ENCODE peak calls at places on chromosomes 4 and X, in four cellular contexts. T is HepG2, W is GM12878, U is K562. N is an unnamed sample.

GRCh38 chr4:8215001-8215427 is 15.9 kb downstream of the SH3TC1 start:
- DNase-seq in T (no peak), U (no peak), W (no peak), N (no peak)

GRCh38 chrX:96474357-96475125 is 210.1 kb upstream of the DIAPH2 start:
- DNase-seq in W (no peak), U (no peak), T (no peak), N (no peak)

GRCh38 chr4:141814499-141814898 is 178.1 kb downstream of the IL15 start:
- DNase-seq in T (no peak), W (no peak), U (no peak), N (no peak)

GRCh38 chr4:124105212-124105611 is 607.3 kb downstream of the ANKRD50 start:
- DNase-seq in W (no peak), T (no peak), U (no peak), N (no peak)

GRCh38 chr4:2257361-2258001 is 4.4 kb downstream of the MXD4 start:
- DNase-seq in W (no peak), U (no peak), T (no peak), N (no peak)

GRCh38 chr4:164509951-164510350 is 244.0 kb upstream of the SMIM31 start:
- DNase-seq in T (no peak), U (no peak), W (no peak), N (no peak)

GRCh38 chrX:50579955-50580354 is 109.3 kb upstream of the DGKK start:
- DNase-seq in T (peak; percentile 68), W (peak; percentile 11), U (peak; percentile 50), N (peak; percentile 65)

GRCh38 chr4:183129675-183130074 is 30.6 kb downstream of the WWC2 start:
- DNase-seq in T (no peak), W (no peak), U (no peak), N (no peak)

GRCh38 chr4:174522183-174523002 is at the start of gene HPGD:
- DNase-seq in T (no peak), U (peak; percentile 42), W (no peak), N (peak; percentile 49)

GRCh38 chr4:13615162-13615561 is 12.4 kb downstream of the BOD1L1 start:
- DNase-seq in W (no peak), T (no peak), U (no peak), N (no peak)

GRCh38 chr4:5891563-5892320 is 1.1 kb downstream of the CRMP1 start:
- DNase-seq in W (no peak), U (no peak), T (no peak), N (no peak)

GRCh38 chr4:48902266-48902665 is 4.3 kb downstream of the OCIAD2 start:
- DNase-seq in U (no peak), W (no peak), T (no peak), N (no peak)

GRCh38 chrX:44291468-44292116 is 51.9 kb downstream of the EFHC2 start:
- DNase-seq in T (no peak), U (no peak), W (no peak), N (no peak)

GRCh38 chrX:23644744-23645143 is 22.5 kb upstream of the PRDX4 start:
- DNase-seq in U (no peak), T (no peak), W (no peak), N (no peak)

GRCh38 chr4:43682551-43682950 is 766.1 kb downstream of the KCTD8 start:
- DNase-seq in W (no peak), T (no peak), U (no peak), N (no peak)

GRCh38 chrX:3589474-3589873 is 124.0 kb downstream of the PRKX start:
- DNase-seq in W (no peak), U (no peak), T (no peak), N (no peak)

GRCh38 chrX:95629737-95630136 is 1054.9 kb upstream of the DIAPH2 start:
- DNase-seq in W (no peak), T (no peak), U (no peak), N (no peak)

GRCh38 chrX:48937065-48937907 is 18.5 kb upstream of the PIM2 start:
- DNase-seq in T (no peak), U (peak; percentile 79), W (peak; percentile 79), N (no peak)

GRCh38 chrX:106917830-106918500 is 2.2 kb upstream of the CLDN2 start:
- DNase-seq in U (no peak), T (no peak), W (no peak), N (no peak)

GRCh38 chr4:74057588-74057987 is 19.1 kb upstream of the CXCL3 start:
- DNase-seq in T (no peak), U (peak; percentile 50), W (no peak), N (no peak)

GRCh38 chrX:144791298-144791697 is 456.0 kb upstream of the SPANXN1 start:
- DNase-seq in W (no peak), U (no peak), T (no peak), N (no peak)

GRCh38 chrX:136880003-136880451 is 498 bp downstream of the RBMX start:
- DNase-seq in W (no peak), U (peak; percentile 16), T (no peak), N (no peak)
- TF ChIP-seq TARDBP in W (no peak), U (no peak), T (no peak), N (no peak)

GRCh38 chrX:39927380-39927779 is 170.4 kb downstream of the BCOR start:
- DNase-seq in T (no peak), W (no peak), U (no peak), N (no peak)

GRCh38 chrX:39922926-39923325 is 174.8 kb downstream of the BCOR start:
- DNase-seq in U (no peak), T (no peak), W (no peak), N (no peak)

GRCh38 chrX:39921838-39922237 is 175.9 kb downstream of the BCOR start:
- DNase-seq in T (no peak), W (no peak), U (no peak), N (no peak)

GRCh38 chrX:39922497-39922896 is 175.3 kb downstream of the BCOR start:
- DNase-seq in T (no peak), U (no peak), W (no peak), N (no peak)
- TF ChIP-seq TARDBP in T (no peak), U (no peak), W (no peak), N (no peak)

GRCh38 chr4:128428397-128428796 is 140.8 kb upstream of the PGRMC2 start:
- DNase-seq in U (no peak), W (no peak), T (no peak), N (no peak)

GRCh38 chr4:128427832-128428366 is 140.3 kb upstream of the PGRMC2 start:
- DNase-seq in W (no peak), T (peak; percentile 66), U (peak; percentile 65), N (peak; percentile 59)

DNA sequence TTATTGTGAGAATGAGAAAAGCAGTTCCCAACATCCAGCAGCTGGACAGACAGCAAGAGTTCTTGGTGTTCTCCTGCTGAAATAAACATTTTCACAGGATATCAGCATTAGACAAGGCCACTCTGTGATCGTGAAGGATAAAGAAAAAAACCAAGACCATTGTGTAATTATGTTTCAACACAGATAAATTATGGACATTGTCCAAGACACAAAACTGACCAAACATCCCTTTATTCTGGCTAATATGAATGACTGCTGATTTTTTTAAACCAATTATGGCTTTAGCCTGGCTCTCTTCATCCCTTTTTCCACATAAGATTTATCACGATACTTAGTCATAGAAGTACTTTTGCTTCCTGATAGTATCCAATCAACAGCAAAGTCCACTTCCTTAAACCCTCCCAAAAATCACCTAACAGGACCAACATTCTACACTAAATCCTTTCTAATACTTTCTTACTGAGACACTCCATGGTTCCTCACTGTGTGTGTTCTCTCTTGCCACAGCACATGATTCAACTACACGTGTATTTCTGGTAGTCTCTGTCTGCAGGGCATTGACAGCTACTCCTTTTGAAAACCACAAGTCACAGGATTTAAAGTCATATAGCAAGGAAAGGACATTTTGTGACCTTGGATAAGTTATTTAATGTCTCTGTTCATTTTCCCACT is 137.0 kb upstream of the PGRMC2 start:
- DNase-seq in T (no peak), U (no peak), W (no peak), N (no peak)
- TF ChIP-seq TARDBP in T (no peak), U (no peak), W (no peak), N (no peak)

DNA sequence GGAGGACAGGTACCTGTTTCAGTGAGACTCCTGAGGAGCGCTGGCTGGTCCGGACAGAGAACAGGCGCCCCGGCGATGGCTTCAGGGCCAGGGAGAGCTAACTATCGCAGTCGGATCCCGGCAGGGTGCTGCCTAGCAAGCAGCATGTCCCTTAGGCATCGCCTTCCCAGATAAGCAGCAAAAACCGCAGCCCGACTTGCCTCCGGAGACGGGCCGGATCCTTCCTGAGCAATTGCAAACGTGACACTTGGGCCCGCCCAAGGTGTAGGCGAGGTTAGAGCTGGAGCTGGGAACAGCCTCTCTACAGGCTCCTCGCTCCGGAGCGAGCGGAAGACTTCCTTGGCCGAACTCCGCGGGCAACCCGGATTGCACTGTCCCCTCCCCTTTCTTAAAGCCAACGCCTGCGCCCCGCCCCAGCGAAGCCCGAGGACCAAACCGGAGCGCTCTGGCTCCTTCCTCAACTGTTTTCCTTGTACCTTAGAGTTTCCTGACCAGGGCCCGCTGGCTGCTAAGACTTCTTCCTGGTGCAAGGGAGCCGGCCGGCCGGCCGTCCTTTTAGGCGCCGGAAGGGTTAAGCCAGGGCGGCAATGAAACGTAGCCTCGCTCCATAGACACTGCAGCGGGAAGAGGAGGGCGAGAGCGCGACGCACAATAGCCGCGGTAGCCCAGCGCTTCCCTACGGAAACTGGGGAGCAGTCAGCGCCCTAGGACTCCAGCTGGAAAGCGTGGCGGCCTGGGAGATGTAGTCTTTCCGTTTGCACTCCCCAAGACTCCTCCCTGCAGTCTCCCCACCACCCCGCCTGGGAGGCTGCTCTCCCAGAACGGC is at the start of gene OPHN1:
- DNase-seq in W (no peak), U (peak; percentile 59), T (peak; percentile 29), N (peak; percentile 72)
- TF ChIP-seq TARDBP in W (no peak), U (no peak), T (no peak), N (no peak)

GRCh38 chr4:113587640-113588275 is 173.8 kb downstream of the CAMK2D start:
- DNase-seq in T (no peak), W (no peak), U (no peak), N (no peak)

GRCh38 chr4:113587156-113587555 is 174.4 kb downstream of the CAMK2D start:
- DNase-seq in T (no peak), U (no peak), W (no peak), N (no peak)

GRCh38 chr4:113586072-113586471 is 175.5 kb downstream of the CAMK2D start:
- DNase-seq in W (no peak), U (no peak), T (no peak), N (no peak)

GRCh38 chr4:113582737-113583136 is 178.8 kb downstream of the CAMK2D start:
- DNase-seq in U (no peak), W (no peak), T (no peak), N (no peak)

GRCh38 chr4:113584407-113585150 is 177.0 kb downstream of the CAMK2D start:
- DNase-seq in T (no peak), U (peak; percentile 36), W (no peak), N (peak; percentile 43)
- TF ChIP-seq TARDBP in T (no peak), U (no peak), W (no peak), N (no peak)

GRCh38 chr4:181896609-181897008 is 346.6 kb upstream of the TENM3 start:
- DNase-seq in T (no peak), W (no peak), U (no peak), N (no peak)

DNA sequence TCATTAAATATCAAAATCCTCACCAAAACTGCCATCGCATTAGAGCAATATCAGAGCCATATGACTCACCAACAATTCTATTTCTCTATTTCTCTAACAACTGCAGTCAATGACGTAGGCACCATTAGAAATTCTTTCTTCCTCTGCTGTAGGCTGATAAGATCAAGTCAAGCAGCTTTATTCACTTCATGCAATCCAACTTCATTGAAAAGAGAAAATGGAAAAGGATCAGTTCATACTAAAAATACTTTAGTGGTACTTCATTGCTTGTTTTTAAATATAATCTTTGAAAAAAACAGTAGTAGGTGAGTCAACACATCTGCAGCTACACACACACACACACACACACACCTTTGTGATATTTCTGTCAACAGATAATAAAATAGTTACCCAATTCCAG is 345.3 kb upstream of the TENM3 start:
- DNase-seq in U (no peak), W (no peak), T (no peak), N (no peak)
- TF ChIP-seq TARDBP in U (no peak), W (no peak), T (no peak), N (no peak)